ENCODE peak calls at places on chromosomes 6 and 20, in five cellular contexts. O is neural progenitor cell, A is astrocyte, H is HCT116, Y is GM23248. J is an unnamed sample. For H4K20me1, the result is how much of the 10 kb centered on the place peaks cover.

GRCh38 chr6:5466459-5466858 is 205.1 kb downstream of the FARS2 start:
- DNase-seq in O (no peak), A (peak), H (no peak), Y (peak), J (no peak)

GRCh38 chr6:157891544-157892362 is 68.7 kb downstream of the SNX9 start:
- DNase-seq in O (no peak), A (peak), H (no peak), Y (no peak), J (no peak)

GRCh38 chr20:20950620-20951019 is 155.5 kb downstream of the LINC00237 start:
- DNase-seq in O (no peak), A (no peak), H (no peak), Y (no peak), J (no peak)

GRCh38 chr6:42509765-42510164 is 54.1 kb upstream of the UBR2 start:
- DNase-seq in O (no peak), A (no peak), H (no peak), Y (no peak), J (peak)

GRCh38 chr20:54197621-54198604 is 10.0 kb upstream of the PFDN4 start:
- DNase-seq in O (peak), A (no peak), H (no peak), Y (peak), J (no peak)

GRCh38 chr6:26140254-26140966 is 53.2 kb downstream of the HFE start:
- DNase-seq in O (no peak), A (no peak), H (no peak), Y (no peak), J (no peak)

GRCh38 chr6:105986998-105987397 is 99.1 kb upstream of the PRDM1 start:
- DNase-seq in O (no peak), A (no peak), H (no peak), Y (peak), J (no peak)

GRCh38 chr20:14526891-14527290 is 189.5 kb upstream of the FLRT3 start:
- DNase-seq in O (no peak), A (no peak), H (no peak), Y (no peak), J (no peak)

GRCh38 chr6:98957440-98957839 is 9.7 kb upstream of the FBXL4 start:
- DNase-seq in O (no peak), A (peak), H (peak), Y (peak), J (no peak)

GRCh38 chr6:44896701-44897100 is 431.4 kb upstream of the RUNX2 start:
- DNase-seq in O (no peak), A (no peak), H (no peak), Y (no peak), J (no peak)

GRCh38 chr6:154994881-154995240 is 254 bp upstream of the TIAM2 start:
- DNase-seq in O (no peak), A (no peak), H (no peak), Y (no peak), J (no peak)

GRCh38 chr6:41503841-41504525 is 42.2 kb upstream of the FOXP4 start:
- DNase-seq in O (peak), A (peak), H (no peak), Y (peak), J (no peak)

GRCh38 chr6:134173007-134173690 is 120.7 kb upstream of the SLC2A12 start:
- DNase-seq in O (no peak), A (no peak), H (no peak), Y (peak), J (no peak)

GRCh38 chr6:154341876-154342275 is 14.7 kb downstream of the IPCEF1 start:
- DNase-seq in O (no peak), A (peak), H (no peak), Y (no peak), J (peak)

GRCh38 chr6:150004101-150004782 is 21.1 kb downstream of the RAET1L start:
- DNase-seq in O (no peak), A (no peak), H (no peak), Y (no peak), J (no peak)

GRCh38 chr20:6122873-6123649 is at the start of gene FERMT1:
- DNase-seq in O (peak), A (peak), H (peak), Y (peak), J (no peak)

GRCh38 chr20:33159713-33160112 is 8.2 kb upstream of the BPIFA2 start:
- DNase-seq in O (no peak), A (no peak), H (no peak), Y (no peak), J (no peak)

GRCh38 chr20:1313236-1313964 is 15.5 kb downstream of the SDCBP2 start:
- DNase-seq in O (peak), A (peak), H (peak), Y (peak), J (peak)

GRCh38 chr6:30544666-30545272 is 11.5 kb downstream of the GNL1 start:
- DNase-seq in O (peak), A (peak), H (peak), Y (peak), J (peak)

GRCh38 chr6:92962846-92963245 is 456.5 kb downstream of the EPHA7 start:
- DNase-seq in O (no peak), A (no peak), H (no peak), Y (no peak), J (no peak)

GRCh38 chr6:165676435-165677068 is 13.5 kb upstream of the PDE10A start:
- DNase-seq in O (no peak), A (peak), H (no peak), Y (no peak), J (no peak)

GRCh38 chr20:57203986-57204385 is 62.5 kb downstream of the BMP7 start:
- DNase-seq in O (no peak), A (no peak), H (no peak), Y (no peak), J (no peak)

GRCh38 chr20:22522701-22523100 is 61.7 kb downstream of the FOXA2 start:
- DNase-seq in O (no peak), A (no peak), H (no peak), Y (no peak), J (no peak)
- H3K9ac ChIP-seq in O (no peak), A (no peak), H (no peak), Y (no peak), J (no peak)

GRCh38 chr6:13445744-13446115 is 41.7 kb downstream of the GFOD1 start:
- DNase-seq in O (no peak), A (no peak), H (no peak), Y (no peak), J (no peak)
- H4K20me1 ChIP-seq in O (under half), A (under half), H (under half), Y (under half), J (under half)

GRCh38 chr20:58701431-58702160 is 9.0 kb downstream of the NPEPL1 start:
- DNase-seq in O (no peak), A (no peak), H (no peak), Y (no peak), J (no peak)

GRCh38 chr20:58700823-58701222 is 8.2 kb downstream of the NPEPL1 start:
- DNase-seq in O (no peak), A (no peak), H (no peak), Y (no peak), J (no peak)

GRCh38 chr20:58698741-58699141 is 6.1 kb downstream of the NPEPL1 start:
- DNase-seq in O (no peak), A (no peak), H (no peak), Y (no peak), J (no peak)

GRCh38 chr20:58699246-58700107 is 6.9 kb downstream of the NPEPL1 start:
- DNase-seq in O (no peak), A (no peak), H (no peak), Y (no peak), J (no peak)

DNA sequence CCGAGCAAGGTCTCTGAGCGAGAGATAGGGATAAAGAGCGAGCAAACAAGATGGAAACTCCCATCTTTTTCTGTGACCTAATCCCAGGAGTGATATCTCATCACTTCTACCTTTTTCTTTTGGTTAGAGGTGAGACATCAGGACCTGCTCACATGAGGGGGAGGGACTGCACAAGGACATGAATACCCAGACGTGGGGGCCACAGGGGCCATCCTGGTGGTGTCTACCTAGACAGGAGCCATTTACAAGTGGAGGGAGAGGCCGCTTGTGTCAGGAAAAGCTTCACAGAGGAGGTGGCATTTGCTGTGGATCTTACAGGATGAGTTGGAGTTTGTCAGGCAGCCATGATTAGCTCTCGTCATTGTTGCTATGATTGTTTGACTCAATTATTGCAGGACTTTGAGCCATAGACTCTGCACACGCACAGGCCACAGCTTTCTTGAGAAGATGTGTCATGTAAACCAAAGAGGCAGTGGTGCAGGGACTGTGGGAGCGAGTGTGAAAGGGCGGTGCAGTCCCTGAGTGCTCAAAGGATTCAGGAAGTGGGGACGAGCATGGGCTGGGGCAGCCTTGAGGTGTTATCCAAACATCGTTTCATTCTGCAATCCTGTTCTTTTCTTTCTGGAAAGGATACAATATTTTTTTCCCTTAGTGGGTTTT is 7.7 kb downstream of the NPEPL1 start:
- DNase-seq in O (no peak), A (no peak), H (no peak), Y (peak), J (no peak)
- H3K9ac ChIP-seq in O (no peak), A (no peak), H (no peak), Y (no peak), J (no peak)

DNA sequence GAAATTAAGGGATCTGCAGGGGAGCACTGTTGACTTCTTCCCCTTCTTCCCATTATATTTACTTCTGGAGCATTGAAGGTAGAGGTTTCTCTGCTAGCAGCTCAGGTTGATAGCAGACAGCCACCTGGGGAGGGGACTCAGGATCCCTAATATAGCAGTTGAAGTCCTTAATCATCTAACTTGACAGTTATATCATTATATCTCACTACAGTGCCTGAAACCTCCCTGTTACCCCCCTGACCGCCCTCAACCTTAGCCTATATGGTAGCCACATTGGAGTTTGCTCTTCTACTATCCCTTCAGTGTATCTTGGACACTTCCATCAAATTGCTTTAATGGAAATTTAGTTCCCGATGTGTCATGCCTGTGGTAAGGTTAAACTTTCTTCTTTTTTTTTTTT is 7.0 kb downstream of the RALGAPB start:
- DNase-seq in O (no peak), A (no peak), H (no peak), Y (no peak), J (no peak)
- H4K20me1 ChIP-seq in O (half or more), A (half or more), H (under half), Y (under half), J (under half)

GRCh38 chr6:89079611-89080213 is 839 bp upstream of the PNRC1 start:
- DNase-seq in O (peak), A (peak), H (no peak), Y (peak), J (peak)
- H3K9ac ChIP-seq in O (no peak), A (peak), H (peak), Y (peak), J (peak)

GRCh38 chr20:49913399-49914047 is 1.8 kb downstream of the SPATA2 start:
- DNase-seq in O (no peak), A (peak), H (no peak), Y (peak), J (no peak)
- H4K20me1 ChIP-seq in O (under half), A (half or more), H (under half), Y (under half), J (under half)

GRCh38 chr6:89356644-89357043 is 4.1 kb upstream of the UBE2J1 start:
- DNase-seq in O (no peak), A (no peak), H (no peak), Y (no peak), J (no peak)
- H3K9ac ChIP-seq in O (no peak), A (no peak), H (no peak), Y (no peak), J (no peak)

DNA sequence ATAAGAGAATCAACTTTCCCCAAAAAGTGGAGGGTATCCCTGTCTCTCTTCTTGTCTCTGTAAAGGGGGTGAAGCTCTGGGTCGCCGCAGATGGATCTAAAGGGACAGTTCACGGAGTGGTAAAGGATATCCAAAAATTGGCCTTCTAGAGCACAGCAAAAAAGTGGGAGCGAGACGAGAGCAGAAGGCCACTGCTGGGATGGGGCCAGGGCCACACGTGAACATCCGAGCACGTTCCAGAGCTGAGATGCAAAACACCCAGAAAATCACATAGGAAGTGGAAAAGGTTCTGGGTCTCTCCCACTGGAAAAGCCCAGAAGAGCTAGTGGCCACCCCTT is 837 bp downstream of the TRAM2 start:
- DNase-seq in O (no peak), A (no peak), H (no peak), Y (no peak), J (no peak)
- H4K20me1 ChIP-seq in O (under half), A (half or more), H (under half), Y (under half), J (under half)

J was measured in Karpas-422.